ENCODE peak calls at places on chromosomes 12 and 14, in seven cellular contexts. C is GM23338, P is PC-3, Q is H1, B is OCI-LY7, J is K562, N is H9. F is an unnamed sample.

GRCh38 chr14:104817930-104818713 is 17.2 kb downstream of the ZBTB42 start:
- DNase-seq in C (no peak), P (no peak), Q (no peak), B (no peak), J (no peak), N (no peak), F (no peak)

GRCh38 chr14:68173227-68173972 is 353.8 kb downstream of the RAD51B start:
- DNase-seq in C (no peak), P (no peak), Q (no peak), B (no peak), J (no peak), N (no peak), F (no peak)

GRCh38 chr12:116520801-116521471 is 38.2 kb upstream of the MAP1LC3B2 start:
- DNase-seq in C (no peak), P (no peak), Q (no peak), B (no peak), J (peak), N (no peak), F (no peak)

GRCh38 chr14:56794088-56794556 is 16.2 kb downstream of the OTX2 start:
- DNase-seq in C (peak), P (no peak), Q (no peak), B (no peak), J (no peak), N (peak), F (no peak)

GRCh38 chr12:58925111-58925732 is 4.9 kb upstream of the LRIG3 start:
- DNase-seq in C (no peak), P (no peak), Q (no peak), B (no peak), J (no peak), N (no peak), F (no peak)

GRCh38 chr14:81868172-81868571 is 334.5 kb upstream of the SEL1L start:
- DNase-seq in C (peak), P (no peak), Q (peak), B (no peak), J (no peak), N (peak), F (no peak)

GRCh38 chr12:94644141-94644575 is 6.2 kb downstream of the TMCC3 start:
- DNase-seq in C (no peak), P (peak), Q (no peak), B (peak), J (no peak), N (no peak), F (no peak)

GRCh38 chr14:36655963-36656768 is 5.5 kb upstream of the PAX9 start:
- DNase-seq in C (peak), P (peak), Q (peak), B (peak), J (no peak), N (peak), F (no peak)

GRCh38 chr12:122961551-122962329 is 4.5 kb downstream of the ABCB9 start:
- DNase-seq in C (no peak), P (no peak), Q (no peak), B (no peak), J (peak), N (no peak), F (no peak)

GRCh38 chr14:64113279-64113678 is 180.9 kb downstream of the ESR2 start:
- DNase-seq in C (no peak), P (peak), Q (no peak), B (no peak), J (no peak), N (no peak), F (no peak)

GRCh38 chr14:29461131-29461530 is 466.5 kb downstream of the PRKD1 start:
- DNase-seq in C (no peak), P (no peak), Q (no peak), B (no peak), J (no peak), N (no peak), F (no peak)

GRCh38 chr14:29458547-29458946 is 469.1 kb downstream of the PRKD1 start:
- DNase-seq in C (no peak), P (peak), Q (no peak), B (no peak), J (no peak), N (no peak), F (no peak)

GRCh38 chr14:29462271-29462670 is 465.4 kb downstream of the PRKD1 start:
- DNase-seq in C (no peak), P (no peak), Q (no peak), B (no peak), J (no peak), N (no peak), F (no peak)

GRCh38 chr14:29462772-29463171 is 464.9 kb downstream of the PRKD1 start:
- DNase-seq in C (no peak), P (no peak), Q (no peak), B (no peak), J (no peak), N (no peak), F (no peak)

DNA sequence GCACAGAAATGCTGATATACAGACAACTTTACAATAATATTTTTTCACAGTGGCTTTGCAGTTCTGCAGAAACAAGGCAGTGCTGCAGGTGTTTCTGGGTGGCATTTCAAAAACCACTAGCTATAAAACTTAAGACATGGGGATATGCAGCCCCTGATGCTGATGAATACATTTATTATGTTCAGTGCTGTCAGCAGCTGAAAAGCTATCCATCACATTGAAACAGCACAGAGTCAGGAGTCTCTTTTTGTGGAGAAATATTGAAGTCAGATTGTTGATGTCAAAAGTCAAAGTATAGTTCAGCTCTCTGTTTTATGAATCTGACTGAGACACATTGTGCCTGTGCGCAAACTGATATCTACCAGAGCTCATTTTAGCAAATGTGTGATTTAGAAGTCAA is 467.7 kb downstream of the PRKD1 start:
- DNase-seq in C (no peak), P (no peak), Q (no peak), B (no peak), J (no peak), N (no peak), F (no peak)
- H2AFZ ChIP-seq in C (no peak), P (no peak), Q (no peak), B (no peak), J (no peak), N (no peak), F (no peak)

GRCh38 chr14:101717663-101718490 is 43.6 kb upstream of the PPP2R5C start:
- DNase-seq in C (no peak), P (no peak), Q (no peak), B (no peak), J (no peak), N (no peak), F (no peak)
- H3K27ac ChIP-seq in C (no peak), P (no peak), Q (no peak), B (no peak), J (peak), N (no peak), F (no peak)

DNA sequence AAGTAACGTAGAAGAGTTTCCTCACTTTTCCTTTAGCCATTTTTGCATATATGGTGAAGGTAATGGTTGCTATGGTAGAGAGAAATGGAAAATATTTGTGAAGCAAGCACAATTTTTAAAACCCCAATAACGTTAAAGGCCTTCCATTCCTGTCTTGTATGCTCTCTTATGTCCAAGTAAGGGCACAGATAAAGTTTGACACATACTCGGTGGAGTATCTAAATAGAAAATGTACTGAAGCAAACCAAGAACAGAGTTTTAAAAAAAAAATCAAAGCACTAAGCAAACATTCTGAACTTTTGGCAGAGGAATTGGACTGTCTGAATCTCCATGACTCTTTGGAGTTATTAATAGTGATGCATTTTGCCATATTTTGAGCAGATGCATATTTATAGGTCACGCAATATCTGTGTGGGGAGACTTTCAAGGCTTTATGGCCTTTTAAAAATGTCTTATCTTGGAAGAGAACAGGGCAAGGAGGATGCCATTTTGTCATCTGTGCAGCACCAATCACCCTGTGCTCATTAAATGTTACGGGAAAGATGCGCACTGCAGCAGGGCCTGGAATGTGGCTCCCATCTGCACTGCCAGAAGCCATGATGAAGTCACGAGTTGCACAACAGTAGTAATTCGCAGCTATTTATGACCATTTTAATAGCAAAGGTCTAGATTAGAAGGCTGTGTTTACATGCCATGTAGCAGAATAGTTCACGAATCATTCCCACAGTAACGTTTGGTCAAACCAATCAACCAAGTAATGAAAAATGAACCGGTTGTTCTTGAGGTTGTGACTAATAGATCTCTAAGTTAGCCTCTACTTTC is 23.3 kb upstream of the AMIGO2 start:
- DNase-seq in C (no peak), P (peak), Q (no peak), B (no peak), J (no peak), N (no peak), F (no peak)
- H2AFZ ChIP-seq in C (no peak), P (no peak), Q (no peak), B (no peak), J (no peak), N (no peak), F (no peak)

GRCh38 chr14:21248739-21249411 is 20.4 kb downstream of the HNRNPC start:
- DNase-seq in C (no peak), P (no peak), Q (no peak), B (no peak), J (no peak), N (no peak), F (no peak)
- H3K27ac ChIP-seq in C (no peak), P (no peak), Q (no peak), B (no peak), J (no peak), N (no peak), F (no peak)

GRCh38 chr14:24576766-24577165 is 716 bp upstream of the CTSG start:
- DNase-seq in C (no peak), P (no peak), Q (no peak), B (no peak), J (no peak), N (no peak), F (no peak)

GRCh38 chr14:24578558-24578957 is 2.5 kb upstream of the CTSG start:
- DNase-seq in C (no peak), P (no peak), Q (no peak), B (no peak), J (no peak), N (no peak), F (no peak)

GRCh38 chr14:24574206-24574774 is 1.8 kb downstream of the CTSG start:
- DNase-seq in C (peak), P (no peak), Q (no peak), B (no peak), J (no peak), N (no peak), F (no peak)

GRCh38 chr14:24576178-24576577 is at the start of gene CTSG:
- DNase-seq in C (no peak), P (no peak), Q (no peak), B (no peak), J (no peak), N (no peak), F (no peak)
- H2AFZ ChIP-seq in C (no peak), P (no peak), Q (no peak), B (no peak), J (no peak), N (no peak), F (no peak)

F was measured in keratinocyte.